ENCODE peak calls at places on chromosomes 1 and 21, in six cellular contexts. F is activated CD4-positive, alpha-beta T cell treated with anti-CD3 and anti-CD28 coated beads, Interleukin-2, amount 50 U/mL, for 1 hour; Z is HEK293T; A is stimulated activated CD8-positive, alpha-beta memory T cell treated with anti-CD3 and anti-CD28 coated beads, Interleukin-2, amount 100 ng/mL, for 1 hour; Q is non-pigmented ciliary epithelial cell; P is T-cell. K is an unnamed sample.

GRCh38 chr1:236808564-236809130 is 13.6 kb downstream of the MTR start:
- DNase-seq in A (no peak), Z (no peak), Q (no peak), P (no peak), F (no peak), K (no peak)

GRCh38 chr1:201016211-201016651 is 7.3 kb downstream of the KIF21B start:
- DNase-seq in A (no peak), Q (no peak), P (no peak), Z (peak), F (no peak), K (no peak)

GRCh38 chr1:32342704-32343103 is 6.7 kb upstream of the MARCKSL1 start:
- DNase-seq in P (no peak), F (no peak), Q (no peak), Z (no peak), A (no peak), K (no peak)

GRCh38 chr1:201344206-201345080 is 33.0 kb downstream of the TNNT2 start:
- DNase-seq in Z (no peak), P (no peak), A (no peak), Q (no peak), F (no peak), K (no peak)

GRCh38 chr1:15836772-15837669 is 10.5 kb upstream of the SPEN start:
- DNase-seq in A (peak), Q (no peak), P (peak), Z (no peak), F (peak), K (no peak)

GRCh38 chr1:80214888-80215540 is 1208.5 kb upstream of the ADGRL4 start:
- DNase-seq in A (no peak), P (no peak), Z (no peak), F (no peak), Q (no peak), K (no peak)

GRCh38 chr1:85654066-85654782 is 54.0 kb downstream of the ZNHIT6 start:
- DNase-seq in Q (peak), P (no peak), F (no peak), Z (no peak), A (no peak), K (no peak)

GRCh38 chr1:230415405-230416119 is 10.6 kb downstream of the PGBD5 start:
- DNase-seq in Z (no peak), A (no peak), P (no peak), F (no peak), Q (no peak), K (no peak)

GRCh38 chr1:235063068-235063765 is 65.4 kb downstream of the TOMM20 start:
- DNase-seq in Z (no peak), P (no peak), F (no peak), A (no peak), Q (no peak), K (no peak)

GRCh38 chr1:76138217-76138616 is 63.7 kb downstream of the ST6GALNAC3 start:
- DNase-seq in A (no peak), Z (no peak), P (no peak), F (no peak), Q (no peak), K (no peak)

GRCh38 chr1:71080178-71080781 is 555 bp downstream of the ZRANB2 start:
- DNase-seq in F (no peak), A (no peak), P (no peak), Q (no peak), Z (peak), K (no peak)

GRCh38 chr21:43603641-43604504 is 55.4 kb downstream of the HSF2BP start:
- DNase-seq in Q (no peak), Z (no peak), P (no peak), F (no peak), A (no peak), K (no peak)

GRCh38 chr1:40344597-40344996 is 27.5 kb upstream of the COL9A2 start:
- DNase-seq in Z (no peak), F (peak), Q (peak), P (peak), A (no peak), K (no peak)

GRCh38 chr1:188225975-188226374 is 1397.2 kb downstream of the PLA2G4A start:
- DNase-seq in Z (no peak), F (no peak), Q (no peak), P (no peak), A (no peak), K (no peak)

GRCh38 chr1:220708244-220708643 is 18.1 kb downstream of the C1orf115 start:
- DNase-seq in Q (no peak), P (no peak), A (no peak), F (no peak), Z (no peak), K (no peak)

GRCh38 chr21:45010096-45010495 is 64.3 kb upstream of the ADARB1 start:
- DNase-seq in A (no peak), P (no peak), Q (no peak), Z (no peak), F (no peak), K (no peak)

GRCh38 chr1:115701090-115701489 is 59.3 kb downstream of the VANGL1 start:
- DNase-seq in F (no peak), Z (no peak), Q (no peak), P (no peak), A (no peak), K (no peak)

GRCh38 chr1:110582378-110582777 is 23.8 kb downstream of the KCNA2 start:
- DNase-seq in A (no peak), F (no peak), P (no peak), Q (no peak), Z (no peak), K (no peak)

GRCh38 chr21:21003701-21004100 is 5.5 kb downstream of the NCAM2 start:
- DNase-seq in A (no peak), Q (no peak), P (no peak), Z (peak), F (no peak), K (no peak)

GRCh38 chr1:109790735-109791494 is 27.2 kb upstream of the EPS8L3 start:
- DNase-seq in F (peak), A (peak), Q (no peak), P (peak), Z (peak), K (no peak)

GRCh38 chr1:23456226-23456625 is 27.8 kb downstream of the ASAP3 start:
- DNase-seq in P (no peak), A (no peak), Z (no peak), Q (no peak), F (no peak), K (no peak)

GRCh38 chr1:36476945-36477344 is 5.8 kb downstream of the CSF3R start:
- DNase-seq in A (no peak), P (no peak), Z (no peak), F (no peak), Q (no peak), K (no peak)

GRCh38 chr21:32336711-32337110 is 38.1 kb downstream of the MRAP start:
- DNase-seq in A (no peak), P (no peak), Z (no peak), Q (no peak), F (no peak), K (no peak)

GRCh38 chr1:115183711-115184259 is 94.5 kb upstream of the TSPAN2 start:
- DNase-seq in Q (no peak), P (no peak), F (no peak), Z (no peak), A (no peak), K (no peak)

K was measured in neural crest cell.